ENCODE peak calls at places on chromosome 16, in seven cellular contexts. One of them, this sample, is unnamed.

GRCh38 chr16:24728891-24729242 is 584 bp upstream of the TNRC6A start:
- DNase-seq in anterior cingulate cortex: no peak
- DNase-seq in sigmoid colon: no peak
- DNase-seq in NCI-H2029: no peak
- DNase-seq in AG04450: no peak
- DNase-seq in smooth muscle cell of the brain vasculature: no peak
- DNase-seq in T-helper 1 cell: peak; percentile 5
- DNase-seq in this sample: no peak

GRCh38 chr16:67277294-67277998 is 1.9 kb upstream of the PLEKHG4 start:
- DNase-seq in anterior cingulate cortex: no peak
- DNase-seq in sigmoid colon: peak; percentile 74
- DNase-seq in NCI-H2029: no peak
- DNase-seq in AG04450: peak; percentile 96
- DNase-seq in smooth muscle cell of the brain vasculature: peak; percentile 90
- DNase-seq in T-helper 1 cell: no peak
- DNase-seq in this sample: no peak

GRCh38 chr16:34078697-34079096 is 619.3 kb downstream of the TP53TG3F start:
- DNase-seq in anterior cingulate cortex: no peak
- DNase-seq in sigmoid colon: no peak
- DNase-seq in NCI-H2029: no peak
- DNase-seq in AG04450: peak; percentile 36
- DNase-seq in smooth muscle cell of the brain vasculature: peak; percentile 17
- DNase-seq in T-helper 1 cell: peak; percentile 19
- DNase-seq in this sample: no peak

GRCh38 chr16:19228057-19228456 is 57.5 kb upstream of the CLEC19A start:
- DNase-seq in anterior cingulate cortex: no peak
- DNase-seq in sigmoid colon: no peak
- DNase-seq in NCI-H2029: no peak
- DNase-seq in AG04450: no peak
- DNase-seq in smooth muscle cell of the brain vasculature: no peak
- DNase-seq in T-helper 1 cell: no peak
- DNase-seq in this sample: no peak

GRCh38 chr16:76963614-76964315 is 227.2 kb upstream of the MON1B start:
- DNase-seq in anterior cingulate cortex: no peak
- DNase-seq in sigmoid colon: no peak
- DNase-seq in NCI-H2029: no peak
- DNase-seq in AG04450: no peak
- DNase-seq in smooth muscle cell of the brain vasculature: no peak
- DNase-seq in T-helper 1 cell: no peak
- DNase-seq in this sample: no peak

GRCh38 chr16:15450624-15451023 is 16.2 kb downstream of the BMERB1 start:
- DNase-seq in anterior cingulate cortex: no peak
- DNase-seq in sigmoid colon: peak; percentile 73
- DNase-seq in NCI-H2029: no peak
- DNase-seq in AG04450: no peak
- DNase-seq in smooth muscle cell of the brain vasculature: no peak
- DNase-seq in T-helper 1 cell: no peak
- DNase-seq in this sample: no peak

GRCh38 chr16:26475579-26475978 is 591.1 kb upstream of the C16orf82 start:
- DNase-seq in anterior cingulate cortex: no peak
- DNase-seq in sigmoid colon: no peak
- DNase-seq in NCI-H2029: no peak
- DNase-seq in AG04450: no peak
- DNase-seq in smooth muscle cell of the brain vasculature: no peak
- DNase-seq in T-helper 1 cell: no peak
- DNase-seq in this sample: no peak

GRCh38 chr16:87560428-87561199 is 41.7 kb upstream of the JPH3 start:
- DNase-seq in anterior cingulate cortex: no peak
- DNase-seq in sigmoid colon: no peak
- DNase-seq in NCI-H2029: no peak
- DNase-seq in AG04450: no peak
- DNase-seq in smooth muscle cell of the brain vasculature: no peak
- DNase-seq in T-helper 1 cell: no peak
- DNase-seq in this sample: no peak

This sample was measured in nucleus accumbens.